ENCODE peak calls at places on chromosomes 2 and 18, in four cellular contexts. W, S, N and Q are unnamed samples.
A peak's percentile ranks its signal among the peaks of the same experiment; 100 is the strongest.

GRCh38 chr2:230541934-230542380 is 126.0 kb downstream of the SP100 start:
- DNase-seq in N (peak; percentile 54), S (no peak), W (no peak), Q (no peak)

GRCh38 chr2:111031546-111032484 is 88.9 kb upstream of the BCL2L11 start:
- DNase-seq in N (no peak), S (no peak), W (no peak), Q (no peak)

GRCh38 chr18:7174359-7175107 is 56.4 kb upstream of the LRRC30 start:
- DNase-seq in W (no peak), S (peak; percentile 36), N (no peak), Q (peak; percentile 10)

GRCh38 chr2:218002792-218003191 is at the start of gene TNS1:
- DNase-seq in W (no peak), N (no peak), S (peak; percentile 73), Q (no peak)

GRCh38 chr2:158034198-158034831 is 67.4 kb upstream of the UPP2 start:
- DNase-seq in W (peak; percentile 26), N (no peak), S (peak; percentile 39), Q (peak; percentile 74)

GRCh38 chr2:2491964-2492363 is 160.9 kb upstream of the MYT1L start:
- DNase-seq in N (no peak), W (no peak), S (no peak), Q (no peak)

GRCh38 chr2:45275235-45275805 is 266.1 kb upstream of the SIX2 start:
- DNase-seq in S (no peak), N (no peak), W (no peak), Q (peak; percentile 82)

GRCh38 chr2:12428786-12429185 is 287.9 kb upstream of the TRIB2 start:
- DNase-seq in W (no peak), N (no peak), S (no peak), Q (no peak)

GRCh38 chr2:237141556-237141955 is 55.9 kb downstream of the COPS8 start:
- DNase-seq in W (no peak), N (no peak), S (no peak), Q (no peak)

GRCh38 chr18:73812423-73812822 is 335.2 kb downstream of the FBXO15 start:
- DNase-seq in N (no peak), S (no peak), W (no peak), Q (no peak)

GRCh38 chr2:113406114-113406513 is 31.4 kb upstream of the ZNG1B start:
- DNase-seq in W (no peak), N (no peak), S (no peak), Q (no peak)

GRCh38 chr2:160472839-160473251 is 20.8 kb downstream of the RBMS1 start:
- DNase-seq in N (no peak), S (no peak), W (no peak), Q (no peak)

GRCh38 chr2:239790313-239790712 is 234.8 kb downstream of the NDUFA10 start:
- DNase-seq in N (no peak), S (no peak), W (no peak), Q (no peak)

GRCh38 chr2:238061310-238062202 is 755 bp downstream of the SCLY start:
- DNase-seq in S (peak; percentile 64), N (no peak), W (peak; percentile 53), Q (peak; percentile 35)

GRCh38 chr18:10190564-10190963 is 263.9 kb upstream of the APCDD1 start:
- DNase-seq in S (no peak), W (no peak), N (no peak), Q (no peak)

GRCh38 chr2:112256654-112257053 is 1.8 kb upstream of the ZC3H8 start:
- DNase-seq in W (no peak), N (no peak), S (no peak), Q (no peak)

GRCh38 chr2:119441376-119442231 is 9.9 kb downstream of the TMEM37 start:
- DNase-seq in N (no peak), W (no peak), S (no peak), Q (no peak)

GRCh38 chr2:175400975-175401374 is 219.5 kb upstream of the ATP5MC3 start:
- DNase-seq in W (no peak), S (no peak), N (no peak), Q (no peak)

GRCh38 chr18:29664278-29665021 is 1378.1 kb downstream of the DSC3 start:
- DNase-seq in N (no peak), W (no peak), S (no peak), Q (no peak)

GRCh38 chr2:29806461-29806860 is 114.9 kb downstream of the ALK start:
- DNase-seq in W (no peak), S (no peak), N (no peak), Q (no peak)

GRCh38 chr2:105504459-105504858 is 105.6 kb upstream of the FHL2 start:
- DNase-seq in W (no peak), N (no peak), S (no peak), Q (no peak)

GRCh38 chr2:105497094-105497493 is 98.2 kb upstream of the FHL2 start:
- DNase-seq in N (no peak), W (no peak), S (no peak), Q (no peak)

GRCh38 chr2:105498281-105498846 is 99.5 kb upstream of the FHL2 start:
- DNase-seq in N (no peak), W (no peak), S (no peak), Q (no peak)

GRCh38 chr2:105502625-105503334 is 103.9 kb upstream of the FHL2 start:
- DNase-seq in W (no peak), N (no peak), S (no peak), Q (no peak)
- TF ChIP-seq PBX3 in W (no peak), N (no peak), S (no peak), Q (no peak)

DNA sequence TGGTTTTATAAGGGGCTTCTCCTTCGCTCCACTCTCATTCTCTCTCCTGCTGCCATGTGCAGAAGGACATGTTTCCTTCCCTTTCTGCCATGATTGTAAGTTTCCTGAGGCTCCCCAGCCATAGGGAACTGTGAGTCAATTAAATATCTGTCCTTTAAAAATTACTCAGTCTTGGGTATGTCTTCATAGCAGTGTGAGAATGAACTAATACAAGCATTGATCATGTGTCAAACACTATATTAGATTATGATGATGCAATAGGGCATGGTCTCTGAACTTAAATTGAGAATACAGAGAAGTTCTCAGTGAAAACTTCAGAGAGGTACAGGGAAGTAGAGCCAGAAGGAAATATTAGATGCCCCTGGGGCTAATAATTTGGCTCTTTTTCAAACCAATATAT is 5.9 kb upstream of the MAP4K3 start:
- DNase-seq in S (no peak), W (no peak), N (no peak), Q (no peak)
- TF ChIP-seq PBX3 in S (no peak), W (no peak), N (no peak), Q (no peak)

DNA sequence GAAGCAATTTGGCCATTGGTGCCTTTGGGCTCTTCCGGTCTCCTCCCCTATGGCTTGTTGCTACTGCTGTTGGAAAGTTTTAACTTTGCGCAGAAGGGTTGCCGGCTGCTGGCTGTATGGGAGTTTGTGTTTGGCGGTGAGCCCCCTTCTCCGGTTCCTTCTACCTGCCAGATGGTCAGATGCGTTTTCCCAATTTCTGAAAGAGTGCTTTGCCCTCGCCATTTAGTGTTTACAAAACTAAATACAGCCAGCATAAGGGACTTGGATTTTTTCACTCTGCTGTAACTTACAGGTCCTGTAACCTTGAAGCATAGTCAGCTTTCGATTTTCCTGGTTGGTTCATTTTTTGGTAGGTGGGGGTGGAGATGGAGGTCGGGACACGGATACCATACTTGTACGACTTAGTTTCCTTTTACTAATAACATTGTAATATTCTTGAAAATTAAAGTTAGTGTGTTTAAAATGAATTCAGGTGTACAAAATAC is 604 bp downstream of the COQ10B start:
- DNase-seq in S (no peak), W (peak; percentile 53), N (peak; percentile 38), Q (peak; percentile 92)
- TF ChIP-seq PBX3 in S (no peak), W (no peak), N (no peak), Q (no peak)

DNA sequence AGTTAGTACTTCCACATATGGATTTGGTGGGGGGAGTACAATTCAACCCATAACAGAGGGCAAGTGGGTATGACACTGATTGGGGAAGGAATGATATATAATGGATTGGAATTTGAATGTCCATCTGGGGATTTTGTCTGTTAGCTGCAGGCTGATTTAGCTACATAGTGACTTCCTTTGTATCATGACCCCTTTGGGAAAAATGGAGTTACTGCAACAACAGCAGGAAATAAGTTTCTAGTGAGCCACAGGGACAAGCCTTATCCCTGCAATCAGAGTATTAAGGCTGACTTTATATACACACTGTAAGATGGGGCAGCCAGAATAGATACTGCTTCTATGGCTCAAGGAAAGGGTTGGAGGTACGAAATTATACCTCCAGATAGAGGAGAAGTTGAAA is 404.4 kb upstream of the MEIS1 start:
- DNase-seq in N (no peak), S (peak; percentile 8), W (no peak), Q (peak; percentile 18)
- TF ChIP-seq PBX3 in N (no peak), S (no peak), W (no peak), Q (no peak)

GRCh38 chr18:75362435-75362834 is 65.1 kb downstream of the SMIM21 start:
- DNase-seq in S (no peak), W (no peak), N (no peak), Q (no peak)

GRCh38 chr18:75363446-75364225 is 63.9 kb downstream of the SMIM21 start:
- DNase-seq in N (no peak), W (no peak), S (no peak), Q (no peak)

GRCh38 chr18:75360206-75360605 is 67.3 kb downstream of the SMIM21 start:
- DNase-seq in W (no peak), N (no peak), S (no peak), Q (no peak)

GRCh38 chr18:75360941-75361340 is 66.6 kb downstream of the SMIM21 start:
- DNase-seq in S (no peak), N (no peak), W (no peak), Q (no peak)

GRCh38 chr18:75358928-75359327 is 68.6 kb downstream of the SMIM21 start:
- DNase-seq in S (no peak), W (no peak), N (no peak), Q (no peak)
- TF ChIP-seq PBX3 in S (no peak), W (no peak), N (no peak), Q (no peak)

GRCh38 chr2:64947906-64948305 is 41.3 kb upstream of the SLC1A4 start:
- DNase-seq in S (no peak), N (no peak), W (no peak), Q (no peak)

GRCh38 chr2:64946737-64947090 is 42.5 kb upstream of the SLC1A4 start:
- DNase-seq in W (no peak), N (no peak), S (no peak), Q (no peak)

GRCh38 chr2:64943387-64944150 is 45.6 kb upstream of the SLC1A4 start:
- DNase-seq in W (peak; percentile 40), N (no peak), S (no peak), Q (peak; percentile 97)

GRCh38 chr2:64944484-64944883 is 44.7 kb upstream of the SLC1A4 start:
- DNase-seq in S (no peak), N (no peak), W (no peak), Q (no peak)

DNA sequence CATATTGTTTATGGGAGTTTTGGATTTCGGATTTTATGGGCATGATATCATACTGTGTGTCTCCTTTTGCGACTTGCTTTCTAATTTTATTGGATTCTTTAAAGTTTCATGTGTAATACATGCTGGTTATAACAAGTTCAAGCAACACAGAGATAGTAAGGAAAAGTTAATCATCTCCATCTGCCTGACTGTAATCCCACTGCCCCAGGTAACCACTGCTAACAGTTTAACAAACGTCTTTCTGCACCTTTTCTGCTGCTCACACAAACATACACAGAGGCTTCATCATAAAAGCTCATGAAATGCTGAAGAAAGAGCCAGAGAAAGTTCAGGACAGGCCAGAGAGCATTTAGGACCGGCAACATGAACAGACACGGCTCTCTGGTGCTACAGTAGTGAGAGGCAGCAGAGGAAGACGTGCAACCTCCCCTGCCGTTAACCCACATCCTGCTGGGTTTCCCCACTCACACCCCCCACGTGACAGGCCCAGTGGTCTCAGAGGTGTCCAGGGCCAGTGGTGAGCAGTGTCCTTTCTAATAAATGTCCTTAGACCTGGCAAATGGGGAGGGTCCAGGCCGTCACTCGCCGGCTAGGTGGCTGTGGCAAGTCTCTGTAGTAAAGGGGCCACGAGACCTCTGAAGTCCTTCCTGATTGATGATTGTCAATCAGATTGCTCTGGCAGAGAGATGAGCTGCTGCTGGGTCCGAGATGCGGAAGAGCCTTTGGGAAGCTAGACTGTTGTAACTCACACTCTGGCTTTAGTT is 43.0 kb upstream of the SLC1A4 start:
- DNase-seq in W (no peak), S (no peak), N (peak; percentile 79), Q (no peak)
- TF ChIP-seq PBX3 in W (no peak), S (no peak), N (peak; percentile 73), Q (no peak)